ENCODE peak calls at places on chromosome 10, in seven cellular contexts. One of them, this sample, is unnamed.

GRCh38 chr10:80581469-80581835 is 43.8 kb downstream of the SH2D4B start:
- DNase-seq in K562: no peak
- DNase-seq in HepG2: no peak
- DNase-seq in IMR-90: no peak
- DNase-seq in Peyer's patch: no peak
- DNase-seq in ovary: no peak
- DNase-seq in endothelial cell of umbilical vein: no peak
- DNase-seq in this sample: no peak

GRCh38 chr10:14302035-14302434 is 28.7 kb downstream of the FRMD4A start:
- DNase-seq in K562: peak
- DNase-seq in HepG2: no peak
- DNase-seq in IMR-90: peak
- DNase-seq in Peyer's patch: no peak
- DNase-seq in ovary: no peak
- DNase-seq in endothelial cell of umbilical vein: peak
- DNase-seq in this sample: no peak

GRCh38 chr10:49661291-49661856 is 18.1 kb upstream of the C10orf53 start:
- DNase-seq in K562: peak
- DNase-seq in HepG2: no peak
- DNase-seq in IMR-90: no peak
- DNase-seq in Peyer's patch: no peak
- DNase-seq in ovary: no peak
- DNase-seq in endothelial cell of umbilical vein: no peak
- DNase-seq in this sample: no peak

GRCh38 chr10:60422809-60423208 is 33.1 kb upstream of the ANK3 start:
- DNase-seq in K562: no peak
- DNase-seq in HepG2: peak
- DNase-seq in IMR-90: no peak
- DNase-seq in Peyer's patch: no peak
- DNase-seq in ovary: no peak
- DNase-seq in endothelial cell of umbilical vein: no peak
- DNase-seq in this sample: no peak

GRCh38 chr10:88062385-88062784 is 199.0 kb downstream of the PTEN start:
- DNase-seq in K562: no peak
- DNase-seq in HepG2: no peak
- DNase-seq in IMR-90: peak
- DNase-seq in Peyer's patch: no peak
- DNase-seq in ovary: no peak
- DNase-seq in endothelial cell of umbilical vein: no peak
- DNase-seq in this sample: no peak

GRCh38 chr10:44032216-44032615 is 352.7 kb downstream of the CXCL12 start:
- DNase-seq in K562: no peak
- DNase-seq in HepG2: no peak
- DNase-seq in IMR-90: no peak
- DNase-seq in Peyer's patch: no peak
- DNase-seq in ovary: no peak
- DNase-seq in endothelial cell of umbilical vein: no peak
- DNase-seq in this sample: no peak

GRCh38 chr10:59580257-59580863 is 129.3 kb downstream of the SLC16A9 start:
- DNase-seq in K562: no peak
- DNase-seq in HepG2: peak
- DNase-seq in IMR-90: peak
- DNase-seq in Peyer's patch: no peak
- DNase-seq in ovary: no peak
- DNase-seq in endothelial cell of umbilical vein: peak
- DNase-seq in this sample: no peak

GRCh38 chr10:114024876-114025609 is 18.6 kb upstream of the ADRB1 start:
- DNase-seq in K562: no peak
- DNase-seq in HepG2: no peak
- DNase-seq in IMR-90: peak
- DNase-seq in Peyer's patch: no peak
- DNase-seq in ovary: no peak
- DNase-seq in endothelial cell of umbilical vein: no peak
- DNase-seq in this sample: no peak

GRCh38 chr10:74704629-74705360 is 121.6 kb upstream of the KAT6B start:
- DNase-seq in K562: no peak
- DNase-seq in HepG2: peak
- DNase-seq in IMR-90: peak
- DNase-seq in Peyer's patch: no peak
- DNase-seq in ovary: no peak
- DNase-seq in endothelial cell of umbilical vein: no peak
- DNase-seq in this sample: no peak

GRCh38 chr10:104117839-104118323 is 4.1 kb upstream of the SFR1 start:
- DNase-seq in K562: no peak
- DNase-seq in HepG2: no peak
- DNase-seq in IMR-90: peak
- DNase-seq in Peyer's patch: no peak
- DNase-seq in ovary: no peak
- DNase-seq in endothelial cell of umbilical vein: no peak
- DNase-seq in this sample: no peak

GRCh38 chr10:73110345-73110849 is at the start of gene NUDT13:
- DNase-seq in K562: peak
- DNase-seq in HepG2: peak
- DNase-seq in IMR-90: peak
- DNase-seq in Peyer's patch: peak
- DNase-seq in ovary: peak
- DNase-seq in endothelial cell of umbilical vein: peak
- DNase-seq in this sample: peak

GRCh38 chr10:16816830-16817124 is 447 bp downstream of the RSU1 start:
- DNase-seq in K562: no peak
- DNase-seq in HepG2: no peak
- DNase-seq in IMR-90: peak
- DNase-seq in Peyer's patch: no peak
- DNase-seq in ovary: no peak
- DNase-seq in endothelial cell of umbilical vein: no peak
- DNase-seq in this sample: peak

DNA sequence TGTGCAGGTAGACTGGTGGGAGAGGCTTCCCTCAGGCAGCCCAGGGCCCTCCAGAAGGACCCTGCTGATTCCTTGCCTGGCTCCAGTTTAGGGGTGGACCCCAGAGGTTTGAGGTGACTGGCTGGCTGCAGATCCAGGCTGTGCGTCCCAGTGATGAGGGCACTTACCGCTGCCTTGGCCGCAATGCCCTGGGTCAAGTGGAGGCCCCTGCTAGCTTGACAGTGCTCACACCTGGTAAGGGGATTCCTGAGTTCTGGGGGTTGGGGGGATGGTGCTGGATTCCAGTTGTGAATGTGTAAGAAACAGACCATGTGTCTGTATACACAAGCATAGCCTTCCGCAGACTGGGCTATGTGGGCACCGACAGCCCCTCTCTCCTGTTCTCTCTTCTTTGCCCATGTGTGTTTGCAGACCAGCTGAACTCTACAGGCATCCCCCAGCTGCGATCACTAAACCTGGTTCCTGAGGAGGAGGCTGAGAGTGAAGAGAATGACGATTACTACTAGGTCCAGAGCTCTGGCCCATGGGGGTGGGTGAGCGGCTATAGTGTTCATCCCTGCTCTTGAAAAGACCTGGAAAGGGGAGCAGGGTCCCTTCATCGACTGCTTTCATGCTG is 2.7 kb downstream of the KAZALD1 start:
- DNase-seq in K562: no peak
- DNase-seq in HepG2: no peak
- DNase-seq in IMR-90: no peak
- DNase-seq in Peyer's patch: no peak
- DNase-seq in ovary: no peak
- DNase-seq in endothelial cell of umbilical vein: no peak
- DNase-seq in this sample: no peak
- H3K27ac ChIP-seq in K562: no peak
- H3K27ac ChIP-seq in HepG2: peak
- H3K27ac ChIP-seq in IMR-90: no peak
- H3K27ac ChIP-seq in Peyer's patch: no peak
- H3K27ac ChIP-seq in ovary: no peak
- H3K27ac ChIP-seq in endothelial cell of umbilical vein: no peak
- H3K27ac ChIP-seq in this sample: no peak

GRCh38 chr10:76583711-76584161 is 1053.9 kb downstream of the KCNMA1 start:
- DNase-seq in K562: no peak
- DNase-seq in HepG2: no peak
- DNase-seq in IMR-90: peak
- DNase-seq in Peyer's patch: no peak
- DNase-seq in ovary: no peak
- DNase-seq in endothelial cell of umbilical vein: peak
- DNase-seq in this sample: no peak
- TF ChIP-seq CTCF in K562: no peak
- TF ChIP-seq CTCF in HepG2: no peak
- TF ChIP-seq CTCF in IMR-90: no peak
- TF ChIP-seq CTCF in Peyer's patch: no peak
- TF ChIP-seq CTCF in ovary: no peak
- TF ChIP-seq CTCF in endothelial cell of umbilical vein: no peak
- TF ChIP-seq CTCF in this sample: no peak

GRCh38 chr10:3783721-3784432 is 1.1 kb downstream of the KLF6 start:
- DNase-seq in K562: no peak
- DNase-seq in HepG2: peak
- DNase-seq in IMR-90: peak
- DNase-seq in Peyer's patch: peak
- DNase-seq in ovary: peak
- DNase-seq in endothelial cell of umbilical vein: peak
- DNase-seq in this sample: peak
- TF ChIP-seq POLR2A in K562: no peak
- TF ChIP-seq POLR2A in HepG2: no peak
- TF ChIP-seq POLR2A in IMR-90: no peak
- TF ChIP-seq POLR2A in Peyer's patch: peak
- TF ChIP-seq POLR2A in ovary: no peak
- TF ChIP-seq POLR2A in endothelial cell of umbilical vein: no peak
- TF ChIP-seq POLR2A in this sample: no peak

GRCh38 chr10:98316661-98317060 is 48.7 kb upstream of the LOXL4 start:
- DNase-seq in K562: no peak
- DNase-seq in HepG2: no peak
- DNase-seq in IMR-90: peak
- DNase-seq in Peyer's patch: no peak
- DNase-seq in ovary: no peak
- DNase-seq in endothelial cell of umbilical vein: peak
- DNase-seq in this sample: no peak

GRCh38 chr10:98316156-98316555 is 48.2 kb upstream of the LOXL4 start:
- DNase-seq in K562: no peak
- DNase-seq in HepG2: no peak
- DNase-seq in IMR-90: no peak
- DNase-seq in Peyer's patch: no peak
- DNase-seq in ovary: no peak
- DNase-seq in endothelial cell of umbilical vein: no peak
- DNase-seq in this sample: no peak

GRCh38 chr10:98313598-98313997 is 45.6 kb upstream of the LOXL4 start:
- DNase-seq in K562: no peak
- DNase-seq in HepG2: no peak
- DNase-seq in IMR-90: no peak
- DNase-seq in Peyer's patch: no peak
- DNase-seq in ovary: no peak
- DNase-seq in endothelial cell of umbilical vein: no peak
- DNase-seq in this sample: no peak

GRCh38 chr10:98312816-98313215 is 44.8 kb upstream of the LOXL4 start:
- DNase-seq in K562: no peak
- DNase-seq in HepG2: no peak
- DNase-seq in IMR-90: no peak
- DNase-seq in Peyer's patch: no peak
- DNase-seq in ovary: no peak
- DNase-seq in endothelial cell of umbilical vein: no peak
- DNase-seq in this sample: no peak

GRCh38 chr10:98314577-98315284 is 46.7 kb upstream of the LOXL4 start:
- DNase-seq in K562: no peak
- DNase-seq in HepG2: no peak
- DNase-seq in IMR-90: no peak
- DNase-seq in Peyer's patch: no peak
- DNase-seq in ovary: no peak
- DNase-seq in endothelial cell of umbilical vein: no peak
- DNase-seq in this sample: no peak
- H3K27ac ChIP-seq in K562: no peak
- H3K27ac ChIP-seq in HepG2: no peak
- H3K27ac ChIP-seq in IMR-90: no peak
- H3K27ac ChIP-seq in Peyer's patch: no peak
- H3K27ac ChIP-seq in ovary: no peak
- H3K27ac ChIP-seq in endothelial cell of umbilical vein: no peak
- H3K27ac ChIP-seq in this sample: no peak

DNA sequence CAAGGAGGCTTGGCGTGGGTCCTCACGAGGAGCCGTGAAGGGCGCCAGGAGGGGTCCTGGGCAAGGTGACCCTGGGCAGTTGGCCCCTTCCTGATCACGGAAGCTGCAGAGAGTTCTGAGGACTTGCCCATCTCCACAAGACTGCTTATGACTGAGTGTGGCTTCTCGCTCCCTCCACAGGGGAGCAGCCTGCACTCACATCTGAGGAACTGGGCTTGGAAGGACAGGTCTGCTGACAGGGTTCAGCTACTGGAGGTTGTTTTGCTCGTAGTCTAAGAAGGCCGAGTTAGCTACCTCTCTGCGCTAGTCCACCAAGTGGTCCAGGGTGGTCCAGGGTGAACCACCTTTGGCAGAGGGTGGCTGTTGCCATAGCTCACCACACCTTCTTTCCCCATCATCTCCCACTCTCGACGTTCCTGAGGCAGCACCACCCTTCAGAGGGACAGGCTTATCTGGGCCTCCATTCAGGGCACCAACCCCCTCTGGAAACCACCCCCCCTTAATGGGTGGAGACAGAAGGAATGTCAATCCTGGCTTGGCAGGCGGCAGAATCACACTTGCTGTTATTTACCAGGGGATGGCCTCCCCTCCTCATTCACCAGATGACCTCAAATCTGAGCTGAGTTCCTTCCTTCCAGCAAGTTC is 38.2 kb downstream of the FAM53B start:
- DNase-seq in K562: no peak
- DNase-seq in HepG2: no peak
- DNase-seq in IMR-90: no peak
- DNase-seq in Peyer's patch: peak
- DNase-seq in ovary: no peak
- DNase-seq in endothelial cell of umbilical vein: no peak
- DNase-seq in this sample: no peak
- TF ChIP-seq CTCF in K562: peak
- TF ChIP-seq CTCF in HepG2: no peak
- TF ChIP-seq CTCF in IMR-90: no peak
- TF ChIP-seq CTCF in Peyer's patch: no peak
- TF ChIP-seq CTCF in ovary: peak
- TF ChIP-seq CTCF in endothelial cell of umbilical vein: no peak
- TF ChIP-seq CTCF in this sample: no peak

DNA sequence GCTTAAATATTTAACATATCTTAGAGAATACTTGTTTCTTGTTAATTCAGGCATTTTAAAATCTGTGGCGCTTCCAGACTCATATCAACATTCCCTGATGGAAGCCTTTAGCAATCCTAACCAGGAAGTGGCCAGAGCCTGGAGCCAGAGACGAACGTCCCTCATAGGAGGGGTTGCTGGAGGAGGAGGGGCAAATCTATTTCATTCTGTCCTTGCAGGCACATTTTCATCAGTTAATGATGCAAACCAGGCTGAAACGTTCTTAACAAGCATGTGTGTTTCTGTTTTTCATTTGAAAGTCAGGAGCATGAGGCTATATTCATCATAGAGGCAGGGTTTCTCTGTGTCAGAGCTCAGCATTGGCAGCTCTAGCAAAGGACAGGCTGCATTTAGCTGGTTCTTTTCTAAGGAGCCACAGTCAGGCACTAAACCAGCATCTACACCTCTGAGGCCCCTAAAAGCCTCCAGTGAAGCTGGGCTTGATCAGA is 17.8 kb upstream of the IFIT2 start:
- DNase-seq in K562: no peak
- DNase-seq in HepG2: peak
- DNase-seq in IMR-90: peak
- DNase-seq in Peyer's patch: no peak
- DNase-seq in ovary: peak
- DNase-seq in endothelial cell of umbilical vein: peak
- DNase-seq in this sample: peak
- TF ChIP-seq POLR2A in K562: no peak
- TF ChIP-seq POLR2A in HepG2: no peak
- TF ChIP-seq POLR2A in IMR-90: no peak
- TF ChIP-seq POLR2A in Peyer's patch: no peak
- TF ChIP-seq POLR2A in ovary: no peak
- TF ChIP-seq POLR2A in endothelial cell of umbilical vein: no peak
- TF ChIP-seq POLR2A in this sample: no peak

GRCh38 chr10:20623561-20623960 is 273.6 kb downstream of the NEBL start:
- DNase-seq in K562: no peak
- DNase-seq in HepG2: no peak
- DNase-seq in IMR-90: no peak
- DNase-seq in Peyer's patch: no peak
- DNase-seq in ovary: no peak
- DNase-seq in endothelial cell of umbilical vein: no peak
- DNase-seq in this sample: no peak
- H3K27ac ChIP-seq in K562: no peak
- H3K27ac ChIP-seq in HepG2: no peak
- H3K27ac ChIP-seq in IMR-90: no peak
- H3K27ac ChIP-seq in Peyer's patch: no peak
- H3K27ac ChIP-seq in ovary: no peak
- H3K27ac ChIP-seq in endothelial cell of umbilical vein: no peak
- H3K27ac ChIP-seq in this sample: no peak